ENCODE peak calls at places on chromosome 5, in ten cellular contexts. L is astrocyte of the cerebellum; V is adrenal gland; H is activated T-cell treated with anti-CD3 and anti-CD28 coated beads, Interleukin-2, amount 50 U/mL, for 72 hours; B is left ventricle myocardium inferior; Y is fibroblast of lung; U is activated CD8-positive, alpha-beta memory T cell treated with anti-CD3 and anti-CD28 coated beads for 48 hours; R is AG08395; Z is T-helper 2 cell; O is activated naive CD4-positive, alpha-beta T cell. S is an unnamed sample.

GRCh38 chr5:95519151-95519550 is 35.6 kb downstream of the SKIC3 start:
- DNase-seq in U (no peak), Z (no peak), Y (no peak), V (no peak), O (no peak), H (no peak), L (no peak), B (no peak), R (no peak), S (no peak)

GRCh38 chr5:97164846-97165245 is 18.2 kb downstream of the RIOK2 start:
- DNase-seq in H (no peak), O (no peak), B (no peak), Z (no peak), L (no peak), R (peak; percentile 6), Y (peak; percentile 40), U (no peak), V (no peak), S (no peak)

GRCh38 chr5:180816608-180817534 is 14.3 kb upstream of the MGAT1 start:
- DNase-seq in V (peak; percentile 51), L (no peak), B (peak; percentile 56), Z (no peak), U (no peak), H (no peak), Y (peak; percentile 73), O (no peak), R (no peak), S (no peak)

GRCh38 chr5:158686240-158686639 is 413.5 kb downstream of the EBF1 start:
- DNase-seq in B (no peak), O (no peak), U (no peak), H (no peak), R (no peak), Z (no peak), Y (no peak), L (no peak), V (no peak), S (no peak)

GRCh38 chr5:112581811-112582320 is 155.8 kb upstream of the APC start:
- DNase-seq in Y (no peak), R (no peak), Z (no peak), V (no peak), H (no peak), B (no peak), O (no peak), L (no peak), U (no peak), S (no peak)

GRCh38 chr5:110356687-110357086 is 369.8 kb downstream of the TMEM232 start:
- DNase-seq in V (no peak), O (no peak), Y (peak; percentile 51), R (no peak), U (no peak), Z (no peak), L (no peak), H (no peak), B (no peak), S (no peak)

GRCh38 chr5:78813906-78814518 is 165.4 kb upstream of the LHFPL2 start:
- DNase-seq in R (no peak), V (no peak), O (no peak), U (no peak), L (no peak), Y (peak; percentile 45), Z (no peak), H (no peak), B (no peak), S (no peak)

GRCh38 chr5:159768243-159768642 is 148.0 kb upstream of the ADRA1B start:
- DNase-seq in Z (no peak), H (no peak), B (no peak), O (no peak), R (peak; percentile 34), V (no peak), L (no peak), U (no peak), Y (no peak), S (no peak)

GRCh38 chr5:157398310-157398709 is 61.7 kb upstream of the NIPAL4 start:
- DNase-seq in H (no peak), L (no peak), U (no peak), Z (no peak), O (no peak), Y (no peak), R (no peak), V (no peak), B (no peak), S (no peak)

S was measured in brain pericyte.